ENCODE peak calls at places on chromosomes 13 and 19, in nine cellular contexts. One of them, this sample, is unnamed.

GRCh38 chr19:38506723-38507550 is 73.4 kb downstream of the RYR1 start:
- DNase-seq in tibial nerve: no peak
- DNase-seq in A549: peak; percentile 100
- DNase-seq in foreskin fibroblast: peak; percentile 55
- DNase-seq in colonic mucosa: peak; percentile 92
- DNase-seq in esophagus squamous epithelium: peak; percentile 52
- DNase-seq in activated CD8-positive, alpha-beta T cell treated with anti-CD3 and anti-CD28 coated beads for 36 hours: peak; percentile 92
- DNase-seq in heart right ventricle: peak; percentile 72
- DNase-seq in vagina: no peak
- DNase-seq in this sample: peak; percentile 46

GRCh38 chr13:99731747-99732146 is 230.5 kb downstream of the TM9SF2 start:
- DNase-seq in activated CD8-positive, alpha-beta T cell treated with anti-CD3 and anti-CD28 coated beads for 36 hours: no peak
- DNase-seq in esophagus squamous epithelium: no peak
- DNase-seq in tibial nerve: no peak
- DNase-seq in heart right ventricle: no peak
- DNase-seq in colonic mucosa: no peak
- DNase-seq in A549: no peak
- DNase-seq in vagina: no peak
- DNase-seq in foreskin fibroblast: no peak
- DNase-seq in this sample: no peak

GRCh38 chr19:8569066-8569761 is 8.0 kb downstream of the MYO1F start:
- DNase-seq in A549: peak; percentile 29
- DNase-seq in foreskin fibroblast: peak; percentile 94
- DNase-seq in colonic mucosa: peak; percentile 38
- DNase-seq in esophagus squamous epithelium: no peak
- DNase-seq in vagina: no peak
- DNase-seq in heart right ventricle: no peak
- DNase-seq in activated CD8-positive, alpha-beta T cell treated with anti-CD3 and anti-CD28 coated beads for 36 hours: peak; percentile 88
- DNase-seq in tibial nerve: no peak
- DNase-seq in this sample: no peak

GRCh38 chr19:17687857-17688784 is at the start of gene UNC13A:
- DNase-seq in foreskin fibroblast: peak; percentile 73
- DNase-seq in activated CD8-positive, alpha-beta T cell treated with anti-CD3 and anti-CD28 coated beads for 36 hours: peak; percentile 49
- DNase-seq in vagina: no peak
- DNase-seq in A549: peak; percentile 47
- DNase-seq in esophagus squamous epithelium: no peak
- DNase-seq in heart right ventricle: peak; percentile 56
- DNase-seq in tibial nerve: no peak
- DNase-seq in colonic mucosa: peak; percentile 26
- DNase-seq in this sample: no peak

GRCh38 chr13:66635526-66635925 is 594.6 kb downstream of the PCDH9 start:
- DNase-seq in colonic mucosa: no peak
- DNase-seq in heart right ventricle: no peak
- DNase-seq in activated CD8-positive, alpha-beta T cell treated with anti-CD3 and anti-CD28 coated beads for 36 hours: no peak
- DNase-seq in esophagus squamous epithelium: no peak
- DNase-seq in A549: no peak
- DNase-seq in vagina: no peak
- DNase-seq in tibial nerve: no peak
- DNase-seq in foreskin fibroblast: peak; percentile 81
- DNase-seq in this sample: no peak

GRCh38 chr13:36965767-36966166 is 33.4 kb downstream of the ALG5 start:
- DNase-seq in tibial nerve: no peak
- DNase-seq in esophagus squamous epithelium: no peak
- DNase-seq in heart right ventricle: no peak
- DNase-seq in vagina: no peak
- DNase-seq in foreskin fibroblast: peak; percentile 83
- DNase-seq in activated CD8-positive, alpha-beta T cell treated with anti-CD3 and anti-CD28 coated beads for 36 hours: no peak
- DNase-seq in A549: no peak
- DNase-seq in colonic mucosa: no peak
- DNase-seq in this sample: peak; percentile 33

GRCh38 chr13:43963726-43964125 is 84.0 kb downstream of the LACC1 start:
- DNase-seq in esophagus squamous epithelium: no peak
- DNase-seq in foreskin fibroblast: no peak
- DNase-seq in heart right ventricle: no peak
- DNase-seq in colonic mucosa: no peak
- DNase-seq in activated CD8-positive, alpha-beta T cell treated with anti-CD3 and anti-CD28 coated beads for 36 hours: no peak
- DNase-seq in tibial nerve: no peak
- DNase-seq in vagina: no peak
- DNase-seq in A549: no peak
- DNase-seq in this sample: no peak

GRCh38 chr19:10768936-10769335 is 51.1 kb downstream of the DNM2 start:
- DNase-seq in heart right ventricle: no peak
- DNase-seq in colonic mucosa: no peak
- DNase-seq in activated CD8-positive, alpha-beta T cell treated with anti-CD3 and anti-CD28 coated beads for 36 hours: no peak
- DNase-seq in A549: no peak
- DNase-seq in vagina: no peak
- DNase-seq in tibial nerve: no peak
- DNase-seq in foreskin fibroblast: no peak
- DNase-seq in esophagus squamous epithelium: no peak
- DNase-seq in this sample: no peak

GRCh38 chr19:28358604-28359003 is 854.3 kb downstream of the UQCRFS1 start:
- DNase-seq in esophagus squamous epithelium: no peak
- DNase-seq in foreskin fibroblast: no peak
- DNase-seq in heart right ventricle: no peak
- DNase-seq in A549: no peak
- DNase-seq in activated CD8-positive, alpha-beta T cell treated with anti-CD3 and anti-CD28 coated beads for 36 hours: no peak
- DNase-seq in tibial nerve: no peak
- DNase-seq in colonic mucosa: no peak
- DNase-seq in vagina: no peak
- DNase-seq in this sample: no peak

GRCh38 chr19:57436392-57436791 is 1.3 kb downstream of the ZNF749 start:
- DNase-seq in heart right ventricle: no peak
- DNase-seq in colonic mucosa: no peak
- DNase-seq in tibial nerve: no peak
- DNase-seq in A549: no peak
- DNase-seq in foreskin fibroblast: peak; percentile 5
- DNase-seq in activated CD8-positive, alpha-beta T cell treated with anti-CD3 and anti-CD28 coated beads for 36 hours: no peak
- DNase-seq in esophagus squamous epithelium: no peak
- DNase-seq in vagina: no peak
- DNase-seq in this sample: no peak

GRCh38 chr19:36939153-36939552 is 23.0 kb downstream of the ZNF568 start:
- DNase-seq in activated CD8-positive, alpha-beta T cell treated with anti-CD3 and anti-CD28 coated beads for 36 hours: no peak
- DNase-seq in vagina: no peak
- DNase-seq in A549: no peak
- DNase-seq in esophagus squamous epithelium: no peak
- DNase-seq in heart right ventricle: no peak
- DNase-seq in colonic mucosa: no peak
- DNase-seq in foreskin fibroblast: no peak
- DNase-seq in tibial nerve: no peak
- DNase-seq in this sample: no peak

GRCh38 chr19:17391371-17392151 is 2.4 kb downstream of the CCDC194 start:
- DNase-seq in vagina: no peak
- DNase-seq in tibial nerve: no peak
- DNase-seq in heart right ventricle: no peak
- DNase-seq in activated CD8-positive, alpha-beta T cell treated with anti-CD3 and anti-CD28 coated beads for 36 hours: no peak
- DNase-seq in foreskin fibroblast: no peak
- DNase-seq in colonic mucosa: no peak
- DNase-seq in A549: peak; percentile 36
- DNase-seq in esophagus squamous epithelium: no peak
- DNase-seq in this sample: no peak

GRCh38 chr19:2081873-2082810 is 14.0 kb downstream of the MOB3A start:
- DNase-seq in foreskin fibroblast: no peak
- DNase-seq in heart right ventricle: no peak
- DNase-seq in A549: no peak
- DNase-seq in activated CD8-positive, alpha-beta T cell treated with anti-CD3 and anti-CD28 coated beads for 36 hours: peak; percentile 80
- DNase-seq in colonic mucosa: no peak
- DNase-seq in tibial nerve: no peak
- DNase-seq in esophagus squamous epithelium: no peak
- DNase-seq in vagina: no peak
- DNase-seq in this sample: no peak

GRCh38 chr19:38977445-38978314 is 2.1 kb upstream of the FBXO17 start:
- DNase-seq in A549: no peak
- DNase-seq in activated CD8-positive, alpha-beta T cell treated with anti-CD3 and anti-CD28 coated beads for 36 hours: peak; percentile 80
- DNase-seq in heart right ventricle: no peak
- DNase-seq in foreskin fibroblast: peak; percentile 25
- DNase-seq in colonic mucosa: no peak
- DNase-seq in vagina: no peak
- DNase-seq in tibial nerve: no peak
- DNase-seq in esophagus squamous epithelium: no peak
- DNase-seq in this sample: no peak

GRCh38 chr13:113883314-113883811 is 19.5 kb upstream of the GAS6 start:
- DNase-seq in tibial nerve: no peak
- DNase-seq in vagina: peak; percentile 75
- DNase-seq in esophagus squamous epithelium: no peak
- DNase-seq in A549: no peak
- DNase-seq in colonic mucosa: no peak
- DNase-seq in foreskin fibroblast: no peak
- DNase-seq in heart right ventricle: no peak
- DNase-seq in activated CD8-positive, alpha-beta T cell treated with anti-CD3 and anti-CD28 coated beads for 36 hours: no peak
- DNase-seq in this sample: no peak

GRCh38 chr19:37855098-37855497 is 51.3 kb downstream of the WDR87 start:
- DNase-seq in vagina: no peak
- DNase-seq in activated CD8-positive, alpha-beta T cell treated with anti-CD3 and anti-CD28 coated beads for 36 hours: peak; percentile 38
- DNase-seq in foreskin fibroblast: peak; percentile 68
- DNase-seq in esophagus squamous epithelium: no peak
- DNase-seq in heart right ventricle: peak; percentile 61
- DNase-seq in tibial nerve: no peak
- DNase-seq in colonic mucosa: peak; percentile 39
- DNase-seq in A549: no peak
- DNase-seq in this sample: no peak

GRCh38 chr13:40161008-40161694 is 505.3 kb downstream of the FOXO1 start:
- DNase-seq in vagina: no peak
- DNase-seq in esophagus squamous epithelium: no peak
- DNase-seq in colonic mucosa: no peak
- DNase-seq in foreskin fibroblast: no peak
- DNase-seq in A549: no peak
- DNase-seq in heart right ventricle: no peak
- DNase-seq in activated CD8-positive, alpha-beta T cell treated with anti-CD3 and anti-CD28 coated beads for 36 hours: no peak
- DNase-seq in tibial nerve: no peak
- DNase-seq in this sample: no peak

GRCh38 chr13:23715762-23716235 is 145.6 kb downstream of the TNFRSF19 start:
- DNase-seq in esophagus squamous epithelium: no peak
- DNase-seq in heart right ventricle: no peak
- DNase-seq in activated CD8-positive, alpha-beta T cell treated with anti-CD3 and anti-CD28 coated beads for 36 hours: peak; percentile 7
- DNase-seq in A549: no peak
- DNase-seq in vagina: no peak
- DNase-seq in tibial nerve: no peak
- DNase-seq in foreskin fibroblast: peak; percentile 15
- DNase-seq in colonic mucosa: no peak
- DNase-seq in this sample: no peak

GRCh38 chr13:80755925-80756324 is 415.0 kb upstream of the SPRY2 start:
- DNase-seq in vagina: no peak
- DNase-seq in esophagus squamous epithelium: no peak
- DNase-seq in A549: no peak
- DNase-seq in activated CD8-positive, alpha-beta T cell treated with anti-CD3 and anti-CD28 coated beads for 36 hours: no peak
- DNase-seq in heart right ventricle: no peak
- DNase-seq in foreskin fibroblast: peak; percentile 52
- DNase-seq in colonic mucosa: no peak
- DNase-seq in tibial nerve: no peak
- DNase-seq in this sample: no peak

GRCh38 chr13:40911341-40911740 is 107.8 kb downstream of the ELF1 start:
- DNase-seq in vagina: no peak
- DNase-seq in colonic mucosa: no peak
- DNase-seq in foreskin fibroblast: no peak
- DNase-seq in esophagus squamous epithelium: no peak
- DNase-seq in tibial nerve: no peak
- DNase-seq in heart right ventricle: no peak
- DNase-seq in A549: no peak
- DNase-seq in activated CD8-positive, alpha-beta T cell treated with anti-CD3 and anti-CD28 coated beads for 36 hours: no peak
- DNase-seq in this sample: no peak

GRCh38 chr19:17406039-17406886 is 833 bp upstream of the BST2 start:
- DNase-seq in foreskin fibroblast: no peak
- DNase-seq in vagina: no peak
- DNase-seq in esophagus squamous epithelium: no peak
- DNase-seq in A549: no peak
- DNase-seq in activated CD8-positive, alpha-beta T cell treated with anti-CD3 and anti-CD28 coated beads for 36 hours: peak; percentile 61
- DNase-seq in colonic mucosa: no peak
- DNase-seq in heart right ventricle: no peak
- DNase-seq in tibial nerve: no peak
- DNase-seq in this sample: no peak

DNA sequence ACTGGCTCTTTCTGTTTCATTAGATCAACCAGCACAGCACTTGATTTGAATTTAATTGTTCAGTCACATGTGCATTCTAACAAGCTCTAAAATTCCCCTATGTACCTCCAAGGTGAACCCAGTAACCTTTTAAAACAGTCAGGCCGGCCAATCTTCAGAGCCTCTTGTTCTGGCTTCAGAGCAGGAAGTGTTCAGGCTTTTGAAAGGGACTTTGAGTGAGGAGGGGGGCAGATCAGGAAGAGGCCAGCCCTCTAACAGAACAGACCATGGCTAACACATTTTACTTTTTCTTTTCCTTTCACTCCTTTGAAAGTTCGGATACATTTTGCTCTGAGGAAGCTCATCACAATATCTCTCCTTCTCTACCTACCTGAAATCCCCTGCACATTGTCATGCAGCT is 390.3 kb downstream of the TBC1D4 start:
- DNase-seq in heart right ventricle: no peak
- DNase-seq in esophagus squamous epithelium: no peak
- DNase-seq in foreskin fibroblast: no peak
- DNase-seq in tibial nerve: no peak
- DNase-seq in A549: no peak
- DNase-seq in activated CD8-positive, alpha-beta T cell treated with anti-CD3 and anti-CD28 coated beads for 36 hours: no peak
- DNase-seq in colonic mucosa: no peak
- DNase-seq in vagina: no peak
- DNase-seq in this sample: no peak
- TF ChIP-seq CTCF in heart right ventricle: no peak
- TF ChIP-seq CTCF in esophagus squamous epithelium: no peak
- TF ChIP-seq CTCF in foreskin fibroblast: no peak
- TF ChIP-seq CTCF in tibial nerve: no peak
- TF ChIP-seq CTCF in A549: no peak
- TF ChIP-seq CTCF in activated CD8-positive, alpha-beta T cell treated with anti-CD3 and anti-CD28 coated beads for 36 hours: no peak
- TF ChIP-seq CTCF in colonic mucosa: no peak
- TF ChIP-seq CTCF in vagina: no peak
- TF ChIP-seq CTCF in this sample: no peak

GRCh38 chr13:110444226-110444653 is 117.3 kb downstream of the RAB20 start:
- DNase-seq in foreskin fibroblast: peak; percentile 71
- DNase-seq in heart right ventricle: no peak
- DNase-seq in tibial nerve: no peak
- DNase-seq in vagina: no peak
- DNase-seq in A549: no peak
- DNase-seq in colonic mucosa: no peak
- DNase-seq in activated CD8-positive, alpha-beta T cell treated with anti-CD3 and anti-CD28 coated beads for 36 hours: no peak
- DNase-seq in esophagus squamous epithelium: no peak
- DNase-seq in this sample: no peak
- TF ChIP-seq CTCF in foreskin fibroblast: peak; percentile 11
- TF ChIP-seq CTCF in heart right ventricle: peak; percentile 52
- TF ChIP-seq CTCF in tibial nerve: peak; percentile 30
- TF ChIP-seq CTCF in vagina: no peak
- TF ChIP-seq CTCF in A549: no peak
- TF ChIP-seq CTCF in colonic mucosa: no peak
- TF ChIP-seq CTCF in activated CD8-positive, alpha-beta T cell treated with anti-CD3 and anti-CD28 coated beads for 36 hours: no peak
- TF ChIP-seq CTCF in esophagus squamous epithelium: no peak
- TF ChIP-seq CTCF in this sample: peak; percentile 64

GRCh38 chr19:42561512-42561911 is 33.2 kb downstream of the CEACAM8 start:
- DNase-seq in heart right ventricle: no peak
- DNase-seq in activated CD8-positive, alpha-beta T cell treated with anti-CD3 and anti-CD28 coated beads for 36 hours: no peak
- DNase-seq in colonic mucosa: no peak
- DNase-seq in tibial nerve: no peak
- DNase-seq in foreskin fibroblast: no peak
- DNase-seq in esophagus squamous epithelium: no peak
- DNase-seq in A549: no peak
- DNase-seq in vagina: no peak
- DNase-seq in this sample: no peak
- TF ChIP-seq CTCF in heart right ventricle: no peak
- TF ChIP-seq CTCF in activated CD8-positive, alpha-beta T cell treated with anti-CD3 and anti-CD28 coated beads for 36 hours: no peak
- TF ChIP-seq CTCF in colonic mucosa: no peak
- TF ChIP-seq CTCF in tibial nerve: no peak
- TF ChIP-seq CTCF in foreskin fibroblast: no peak
- TF ChIP-seq CTCF in esophagus squamous epithelium: no peak
- TF ChIP-seq CTCF in A549: no peak
- TF ChIP-seq CTCF in vagina: no peak
- TF ChIP-seq CTCF in this sample: no peak

GRCh38 chr13:30862707-30863106 is 43.4 kb upstream of the MEDAG start:
- DNase-seq in colonic mucosa: no peak
- DNase-seq in heart right ventricle: peak; percentile 56
- DNase-seq in esophagus squamous epithelium: no peak
- DNase-seq in tibial nerve: no peak
- DNase-seq in foreskin fibroblast: peak; percentile 33
- DNase-seq in A549: no peak
- DNase-seq in vagina: no peak
- DNase-seq in activated CD8-positive, alpha-beta T cell treated with anti-CD3 and anti-CD28 coated beads for 36 hours: no peak
- DNase-seq in this sample: no peak
- TF ChIP-seq CTCF in colonic mucosa: no peak
- TF ChIP-seq CTCF in heart right ventricle: no peak
- TF ChIP-seq CTCF in esophagus squamous epithelium: no peak
- TF ChIP-seq CTCF in tibial nerve: no peak
- TF ChIP-seq CTCF in foreskin fibroblast: no peak
- TF ChIP-seq CTCF in A549: no peak
- TF ChIP-seq CTCF in vagina: no peak
- TF ChIP-seq CTCF in activated CD8-positive, alpha-beta T cell treated with anti-CD3 and anti-CD28 coated beads for 36 hours: no peak
- TF ChIP-seq CTCF in this sample: no peak

This sample was measured in LNCaP clone FGC.